ENCODE peak calls at places on chromosomes 5 and 9, in nine cellular contexts. S, O, N, G, K, R, Y, M and F are unnamed samples.

GRCh38 chr9:108603141-108603540 is 252.6 kb downstream of the ACTL7B start:
- DNase-seq in K (no peak), Y (peak; percentile 10), S (no peak), O (no peak), R (no peak), G (no peak), N (no peak), M (no peak), F (no peak)

GRCh38 chr5:138967806-138968448 is 92.8 kb upstream of the LRRTM2 start:
- DNase-seq in N (no peak), O (no peak), M (no peak), K (peak; percentile 38), G (no peak), Y (no peak), R (no peak), S (no peak), F (no peak)

GRCh38 chr9:36118706-36119105 is 17.8 kb upstream of the GLIPR2 start:
- DNase-seq in S (no peak), G (no peak), K (no peak), O (no peak), Y (no peak), N (no peak), R (no peak), M (no peak), F (no peak)

GRCh38 chr9:88387733-88388202 is 476 bp upstream of the SPIN1 start:
- DNase-seq in S (peak; percentile 20), G (no peak), O (no peak), M (peak; percentile 47), K (peak; percentile 56), R (peak; percentile 68), N (no peak), Y (peak; percentile 72), F (no peak)

GRCh38 chr5:99104538-99105132 is 175.8 kb upstream of the CHD1 start:
- DNase-seq in Y (peak; percentile 64), O (no peak), N (no peak), G (no peak), M (peak; percentile 76), R (peak; percentile 76), K (peak; percentile 39), S (no peak), F (peak; percentile 44)

GRCh38 chr5:135113323-135113722 is 79.3 kb upstream of the PITX1 start:
- DNase-seq in N (no peak), M (no peak), S (no peak), R (no peak), Y (no peak), G (no peak), K (no peak), O (no peak), F (no peak)

GRCh38 chr5:54915466-54916027 is 69.8 kb downstream of the ESM1 start:
- DNase-seq in O (no peak), R (no peak), N (no peak), K (no peak), Y (no peak), G (no peak), M (no peak), S (no peak), F (no peak)

GRCh38 chr5:110769282-110769681 is 30.5 kb downstream of the SLC25A46 start:
- DNase-seq in K (no peak), O (no peak), G (no peak), M (peak; percentile 95), Y (no peak), S (no peak), N (no peak), R (no peak), F (no peak)

GRCh38 chr5:35771321-35771720 is 85.4 kb upstream of the IL7R start:
- DNase-seq in R (no peak), O (no peak), Y (no peak), S (no peak), N (no peak), K (no peak), G (no peak), M (peak; percentile 92), F (no peak)

GRCh38 chr9:21708225-21708624 is 94.2 kb upstream of the MTAP start:
- DNase-seq in O (no peak), Y (no peak), R (no peak), M (no peak), N (no peak), S (no peak), K (no peak), G (no peak), F (no peak)

GRCh38 chr9:69585571-69585970 is 86.6 kb downstream of the APBA1 start:
- DNase-seq in S (no peak), R (no peak), Y (no peak), N (no peak), O (no peak), K (no peak), M (no peak), G (no peak), F (no peak)

GRCh38 chr5:139605887-139606286 is 42.3 kb upstream of the CXXC5 start:
- DNase-seq in M (no peak), N (no peak), R (no peak), O (no peak), Y (no peak), K (no peak), G (peak; percentile 24), S (no peak), F (no peak)

GRCh38 chr5:175202461-175203065 is 241.4 kb downstream of the DRD1 start:
- DNase-seq in G (no peak), K (peak; percentile 7), S (no peak), Y (peak; percentile 54), O (no peak), M (no peak), R (no peak), N (no peak), F (peak; percentile 71)

GRCh38 chr9:96505316-96505991 is 55.5 kb downstream of the HABP4 start:
- DNase-seq in O (no peak), M (no peak), N (no peak), R (no peak), S (no peak), G (no peak), K (no peak), Y (no peak), F (no peak)

GRCh38 chr5:151892393-151892792 is 32.3 kb downstream of the GLRA1 start:
- DNase-seq in Y (no peak), K (peak; percentile 60), R (no peak), S (no peak), M (no peak), G (no peak), O (no peak), N (no peak), F (no peak)

GRCh38 chr9:6584881-6585597 is 60.5 kb downstream of the GLDC start:
- DNase-seq in K (peak; percentile 27), Y (peak; percentile 49), O (no peak), M (peak; percentile 79), S (no peak), N (no peak), R (peak; percentile 46), G (peak; percentile 41), F (peak; percentile 41)

GRCh38 chr5:91928751-91929521 is 545.8 kb upstream of the ARRDC3 start:
- DNase-seq in O (no peak), S (no peak), R (peak; percentile 67), G (no peak), N (no peak), Y (peak; percentile 13), K (peak; percentile 30), M (peak; percentile 82), F (peak; percentile 37)

GRCh38 chr9:624935-625505 is 216.5 kb upstream of the DMRT1 start:
- DNase-seq in K (no peak), Y (no peak), R (no peak), G (no peak), N (no peak), S (no peak), O (no peak), M (no peak), F (no peak)

GRCh38 chr5:3361811-3362605 is 233.6 kb upstream of the IRX1 start:
- DNase-seq in K (no peak), Y (no peak), N (no peak), O (no peak), S (no peak), M (no peak), G (no peak), R (no peak), F (no peak)

GRCh38 chr5:11683666-11684065 is 220.6 kb downstream of the CTNND2 start:
- DNase-seq in Y (peak; percentile 17), S (no peak), R (no peak), K (peak; percentile 29), O (no peak), G (no peak), M (no peak), N (no peak), F (no peak)

GRCh38 chr9:123349691-123350480 is 6.1 kb upstream of the CRB2 start:
- DNase-seq in Y (peak; percentile 81), N (peak; percentile 48), O (peak; percentile 58), K (peak; percentile 52), M (peak; percentile 83), R (peak; percentile 88), S (peak; percentile 48), G (peak; percentile 60), F (peak; percentile 50)

GRCh38 chr9:115946530-115946929 is 207.1 kb upstream of the PAPPA start:
- DNase-seq in S (no peak), G (no peak), M (no peak), K (no peak), R (no peak), Y (peak; percentile 16), N (no peak), O (no peak), F (no peak)

GRCh38 chr5:137376127-137376526 is 123.0 kb downstream of the SPOCK1 start:
- DNase-seq in N (no peak), G (no peak), K (peak; percentile 59), Y (no peak), S (no peak), M (no peak), R (peak; percentile 30), O (no peak), F (no peak)

GRCh38 chr9:125146247-125146646 is 2.9 kb upstream of the SCAI start:
- DNase-seq in Y (peak; percentile 37), R (no peak), G (peak; percentile 22), K (no peak), N (no peak), M (peak; percentile 93), S (no peak), O (no peak), F (no peak)

GRCh38 chr5:438481-438981 is 4.4 kb upstream of the EXOC3 start:
- DNase-seq in N (no peak), G (no peak), O (no peak), K (no peak), R (no peak), S (no peak), Y (no peak), M (no peak), F (no peak)

GRCh38 chr5:373710-374602 is 52.4 kb downstream of the AHRR start:
- DNase-seq in N (peak; percentile 72), Y (peak; percentile 95), K (peak; percentile 98), M (peak; percentile 89), S (peak; percentile 72), G (peak; percentile 89), R (peak; percentile 52), O (peak; percentile 20), F (no peak)

GRCh38 chr9:108536836-108537601 is 318.8 kb downstream of the ACTL7B start:
- DNase-seq in M (no peak), G (no peak), Y (no peak), N (no peak), S (no peak), R (no peak), O (no peak), K (no peak), F (no peak)

GRCh38 chr5:127029513-127030258 is 672 bp downstream of the MARCHF3 start:
- DNase-seq in S (peak; percentile 18), O (peak; percentile 48), Y (peak; percentile 75), M (peak; percentile 77), G (peak; percentile 66), R (peak; percentile 88), K (peak; percentile 65), N (peak; percentile 33), F (no peak)

GRCh38 chr5:60287174-60287771 is 393.7 kb upstream of the PDE4D start:
- DNase-seq in K (peak; percentile 66), M (peak; percentile 36), R (peak; percentile 95), O (no peak), N (no peak), S (no peak), Y (peak; percentile 69), G (no peak), F (peak; percentile 11)

GRCh38 chr9:116549061-116549664 is 137.9 kb upstream of the TRIM32 start:
- DNase-seq in S (no peak), K (no peak), G (no peak), M (peak; percentile 99), N (no peak), R (no peak), Y (peak; percentile 87), O (no peak), F (no peak)

GRCh38 chr9:98873535-98874432 is 66.3 kb downstream of the GALNT12 start:
- DNase-seq in N (no peak), O (no peak), M (peak; percentile 62), K (no peak), R (no peak), S (no peak), G (no peak), Y (no peak), F (no peak)